ENCODE peak calls at places on chromosomes 7 and 10, in nine cellular contexts. One of them, this sample, is unnamed.

GRCh38 chr7:1024331-1024761 is 20.0 kb upstream of the GPR146 start:
- DNase-seq in HL-60: peak
- DNase-seq in aorta: no peak
- DNase-seq in esophagus squamous epithelium: no peak
- DNase-seq in Peyer's patch: peak
- DNase-seq in SIG-M5: no peak
- DNase-seq in gastrocnemius medialis: peak
- DNase-seq in T follicular helper cell: no peak
- DNase-seq in LoVo: no peak
- DNase-seq in this sample: no peak

GRCh38 chr10:11017575-11018425 is at the start of gene CELF2:
- DNase-seq in HL-60: no peak
- DNase-seq in aorta: peak
- DNase-seq in esophagus squamous epithelium: no peak
- DNase-seq in Peyer's patch: peak
- DNase-seq in SIG-M5: no peak
- DNase-seq in gastrocnemius medialis: peak
- DNase-seq in T follicular helper cell: peak
- DNase-seq in LoVo: peak
- DNase-seq in this sample: peak

GRCh38 chr10:10891437-10891836 is 126.2 kb upstream of the CELF2 start:
- DNase-seq in HL-60: no peak
- DNase-seq in aorta: no peak
- DNase-seq in esophagus squamous epithelium: no peak
- DNase-seq in Peyer's patch: no peak
- DNase-seq in SIG-M5: no peak
- DNase-seq in gastrocnemius medialis: peak
- DNase-seq in T follicular helper cell: no peak
- DNase-seq in LoVo: no peak
- DNase-seq in this sample: no peak

GRCh38 chr10:115918812-115919211 is 354.2 kb downstream of the GFRA1 start:
- DNase-seq in HL-60: no peak
- DNase-seq in aorta: no peak
- DNase-seq in esophagus squamous epithelium: no peak
- DNase-seq in Peyer's patch: no peak
- DNase-seq in SIG-M5: no peak
- DNase-seq in gastrocnemius medialis: no peak
- DNase-seq in T follicular helper cell: no peak
- DNase-seq in LoVo: no peak
- DNase-seq in this sample: no peak

GRCh38 chr7:24378871-24379608 is 95.0 kb downstream of the NPY start:
- DNase-seq in HL-60: no peak
- DNase-seq in aorta: no peak
- DNase-seq in esophagus squamous epithelium: no peak
- DNase-seq in Peyer's patch: no peak
- DNase-seq in SIG-M5: no peak
- DNase-seq in gastrocnemius medialis: no peak
- DNase-seq in T follicular helper cell: no peak
- DNase-seq in LoVo: peak
- DNase-seq in this sample: no peak

GRCh38 chr7:22561356-22561755 is 61.4 kb upstream of the STEAP1B start:
- DNase-seq in HL-60: no peak
- DNase-seq in aorta: peak
- DNase-seq in esophagus squamous epithelium: no peak
- DNase-seq in Peyer's patch: no peak
- DNase-seq in SIG-M5: no peak
- DNase-seq in gastrocnemius medialis: peak
- DNase-seq in T follicular helper cell: no peak
- DNase-seq in LoVo: peak
- DNase-seq in this sample: peak

GRCh38 chr10:114762811-114763210 is 58.8 kb upstream of the FHIP2A start:
- DNase-seq in HL-60: no peak
- DNase-seq in aorta: no peak
- DNase-seq in esophagus squamous epithelium: no peak
- DNase-seq in Peyer's patch: no peak
- DNase-seq in SIG-M5: no peak
- DNase-seq in gastrocnemius medialis: no peak
- DNase-seq in T follicular helper cell: no peak
- DNase-seq in LoVo: no peak
- DNase-seq in this sample: no peak

GRCh38 chr10:125072824-125073223 is 87.5 kb downstream of the CTBP2 start:
- DNase-seq in HL-60: no peak
- DNase-seq in aorta: peak
- DNase-seq in esophagus squamous epithelium: no peak
- DNase-seq in Peyer's patch: no peak
- DNase-seq in SIG-M5: no peak
- DNase-seq in gastrocnemius medialis: no peak
- DNase-seq in T follicular helper cell: no peak
- DNase-seq in LoVo: no peak
- DNase-seq in this sample: no peak

GRCh38 chr10:95256268-95256667 is 34.5 kb downstream of the PDLIM1 start:
- DNase-seq in HL-60: no peak
- DNase-seq in aorta: no peak
- DNase-seq in esophagus squamous epithelium: no peak
- DNase-seq in Peyer's patch: no peak
- DNase-seq in SIG-M5: no peak
- DNase-seq in gastrocnemius medialis: no peak
- DNase-seq in T follicular helper cell: no peak
- DNase-seq in LoVo: no peak
- DNase-seq in this sample: no peak

GRCh38 chr7:55477781-55478374 is 94.4 kb downstream of the VOPP1 start:
- DNase-seq in HL-60: no peak
- DNase-seq in aorta: no peak
- DNase-seq in esophagus squamous epithelium: no peak
- DNase-seq in Peyer's patch: peak
- DNase-seq in SIG-M5: no peak
- DNase-seq in gastrocnemius medialis: no peak
- DNase-seq in T follicular helper cell: no peak
- DNase-seq in LoVo: peak
- DNase-seq in this sample: no peak

GRCh38 chr10:70950062-70950461 is 61.7 kb upstream of the PCBD1 start:
- DNase-seq in HL-60: no peak
- DNase-seq in aorta: no peak
- DNase-seq in esophagus squamous epithelium: no peak
- DNase-seq in Peyer's patch: no peak
- DNase-seq in SIG-M5: no peak
- DNase-seq in gastrocnemius medialis: no peak
- DNase-seq in T follicular helper cell: no peak
- DNase-seq in LoVo: no peak
- DNase-seq in this sample: no peak

GRCh38 chr10:89337493-89337892 is 9.7 kb downstream of the IFIT3 start:
- DNase-seq in HL-60: no peak
- DNase-seq in aorta: no peak
- DNase-seq in esophagus squamous epithelium: no peak
- DNase-seq in Peyer's patch: no peak
- DNase-seq in SIG-M5: no peak
- DNase-seq in gastrocnemius medialis: peak
- DNase-seq in T follicular helper cell: no peak
- DNase-seq in LoVo: peak
- DNase-seq in this sample: no peak

GRCh38 chr10:109214916-109215740 is 708.2 kb downstream of the XPNPEP1 start:
- DNase-seq in HL-60: no peak
- DNase-seq in aorta: no peak
- DNase-seq in esophagus squamous epithelium: no peak
- DNase-seq in Peyer's patch: no peak
- DNase-seq in SIG-M5: no peak
- DNase-seq in gastrocnemius medialis: no peak
- DNase-seq in T follicular helper cell: no peak
- DNase-seq in LoVo: no peak
- DNase-seq in this sample: no peak

GRCh38 chr10:132623996-132624846 is 86.6 kb downstream of the INPP5A start:
- DNase-seq in HL-60: no peak
- DNase-seq in aorta: peak
- DNase-seq in esophagus squamous epithelium: no peak
- DNase-seq in Peyer's patch: no peak
- DNase-seq in SIG-M5: no peak
- DNase-seq in gastrocnemius medialis: no peak
- DNase-seq in T follicular helper cell: no peak
- DNase-seq in LoVo: no peak
- DNase-seq in this sample: no peak

GRCh38 chr10:72124984-72125383 is 36.6 kb upstream of the SPOCK2 start:
- DNase-seq in HL-60: no peak
- DNase-seq in aorta: no peak
- DNase-seq in esophagus squamous epithelium: no peak
- DNase-seq in Peyer's patch: no peak
- DNase-seq in SIG-M5: no peak
- DNase-seq in gastrocnemius medialis: no peak
- DNase-seq in T follicular helper cell: no peak
- DNase-seq in LoVo: no peak
- DNase-seq in this sample: no peak

GRCh38 chr10:71696635-71697326 is 22.8 kb downstream of the C10orf105 start:
- DNase-seq in HL-60: peak
- DNase-seq in aorta: peak
- DNase-seq in esophagus squamous epithelium: no peak
- DNase-seq in Peyer's patch: peak
- DNase-seq in SIG-M5: no peak
- DNase-seq in gastrocnemius medialis: peak
- DNase-seq in T follicular helper cell: peak
- DNase-seq in LoVo: peak
- DNase-seq in this sample: no peak

GRCh38 chr10:13989616-13990015 is 341.1 kb downstream of the FRMD4A start:
- DNase-seq in HL-60: no peak
- DNase-seq in aorta: no peak
- DNase-seq in esophagus squamous epithelium: no peak
- DNase-seq in Peyer's patch: no peak
- DNase-seq in SIG-M5: no peak
- DNase-seq in gastrocnemius medialis: no peak
- DNase-seq in T follicular helper cell: no peak
- DNase-seq in LoVo: no peak
- DNase-seq in this sample: no peak

GRCh38 chr7:157309990-157310668 is 26.7 kb upstream of the DNAJB6 start:
- DNase-seq in HL-60: no peak
- DNase-seq in aorta: no peak
- DNase-seq in esophagus squamous epithelium: no peak
- DNase-seq in Peyer's patch: no peak
- DNase-seq in SIG-M5: no peak
- DNase-seq in gastrocnemius medialis: no peak
- DNase-seq in T follicular helper cell: no peak
- DNase-seq in LoVo: peak
- DNase-seq in this sample: no peak

GRCh38 chr7:1867861-1868260 is 197.8 kb downstream of the ELFN1 start:
- DNase-seq in HL-60: no peak
- DNase-seq in aorta: no peak
- DNase-seq in esophagus squamous epithelium: no peak
- DNase-seq in Peyer's patch: no peak
- DNase-seq in SIG-M5: no peak
- DNase-seq in gastrocnemius medialis: no peak
- DNase-seq in T follicular helper cell: no peak
- DNase-seq in LoVo: no peak
- DNase-seq in this sample: no peak

GRCh38 chr10:23974886-23975830 is 233.8 kb upstream of the KIAA1217 start:
- DNase-seq in HL-60: no peak
- DNase-seq in aorta: no peak
- DNase-seq in esophagus squamous epithelium: no peak
- DNase-seq in Peyer's patch: no peak
- DNase-seq in SIG-M5: no peak
- DNase-seq in gastrocnemius medialis: no peak
- DNase-seq in T follicular helper cell: no peak
- DNase-seq in LoVo: no peak
- DNase-seq in this sample: no peak

GRCh38 chr10:74738985-74739567 is 87.3 kb upstream of the KAT6B start:
- DNase-seq in HL-60: peak
- DNase-seq in aorta: no peak
- DNase-seq in esophagus squamous epithelium: no peak
- DNase-seq in Peyer's patch: peak
- DNase-seq in SIG-M5: no peak
- DNase-seq in gastrocnemius medialis: no peak
- DNase-seq in T follicular helper cell: no peak
- DNase-seq in LoVo: no peak
- DNase-seq in this sample: no peak

GRCh38 chr10:29239569-29240472 is 49.0 kb upstream of the LYZL1 start:
- DNase-seq in HL-60: peak
- DNase-seq in aorta: no peak
- DNase-seq in esophagus squamous epithelium: no peak
- DNase-seq in Peyer's patch: no peak
- DNase-seq in SIG-M5: no peak
- DNase-seq in gastrocnemius medialis: no peak
- DNase-seq in T follicular helper cell: no peak
- DNase-seq in LoVo: peak
- DNase-seq in this sample: no peak

GRCh38 chr7:40885503-40885902 is 750.7 kb downstream of the SUGCT start:
- DNase-seq in HL-60: no peak
- DNase-seq in aorta: no peak
- DNase-seq in esophagus squamous epithelium: no peak
- DNase-seq in Peyer's patch: no peak
- DNase-seq in SIG-M5: no peak
- DNase-seq in gastrocnemius medialis: no peak
- DNase-seq in T follicular helper cell: no peak
- DNase-seq in LoVo: peak
- DNase-seq in this sample: no peak

GRCh38 chr7:25611196-25611595 is 382.9 kb upstream of the NPVF start:
- DNase-seq in HL-60: no peak
- DNase-seq in aorta: no peak
- DNase-seq in esophagus squamous epithelium: no peak
- DNase-seq in Peyer's patch: no peak
- DNase-seq in SIG-M5: no peak
- DNase-seq in gastrocnemius medialis: no peak
- DNase-seq in T follicular helper cell: no peak
- DNase-seq in LoVo: no peak
- DNase-seq in this sample: no peak

GRCh38 chr7:150830957-150831356 is 21.4 kb upstream of the AOC1 start:
- DNase-seq in HL-60: no peak
- DNase-seq in aorta: no peak
- DNase-seq in esophagus squamous epithelium: no peak
- DNase-seq in Peyer's patch: no peak
- DNase-seq in SIG-M5: no peak
- DNase-seq in gastrocnemius medialis: no peak
- DNase-seq in T follicular helper cell: no peak
- DNase-seq in LoVo: peak
- DNase-seq in this sample: no peak

This sample was measured in tibial artery.